ENCODE peak calls at places on chromosome 5, in nine cellular contexts. One of them, this sample, is unnamed.

GRCh38 chr5:38420246-38420645 is 136.2 kb downstream of the LIFR start:
- DNase-seq in MCF 10A: no peak
- DNase-seq in fibroblast of villous mesenchyme: no peak
- DNase-seq in glutamatergic neuron: no peak
- DNase-seq in AG09309: no peak
- DNase-seq in ovary: no peak
- DNase-seq in lower leg skin: no peak
- DNase-seq in heart right ventricle: no peak
- DNase-seq in HFF-Myc: no peak
- DNase-seq in this sample: no peak

GRCh38 chr5:168001311-168001710 is 290.1 kb upstream of the WWC1 start:
- DNase-seq in MCF 10A: no peak
- DNase-seq in fibroblast of villous mesenchyme: no peak
- DNase-seq in glutamatergic neuron: no peak
- DNase-seq in AG09309: no peak
- DNase-seq in ovary: no peak
- DNase-seq in lower leg skin: no peak
- DNase-seq in heart right ventricle: no peak
- DNase-seq in HFF-Myc: no peak
- DNase-seq in this sample: no peak

GRCh38 chr5:134125195-134126015 is 10.9 kb downstream of the TCF7 start:
- DNase-seq in MCF 10A: peak; percentile 92
- DNase-seq in fibroblast of villous mesenchyme: peak; percentile 75
- DNase-seq in glutamatergic neuron: no peak
- DNase-seq in AG09309: peak; percentile 92
- DNase-seq in ovary: peak; percentile 69
- DNase-seq in lower leg skin: no peak
- DNase-seq in heart right ventricle: no peak
- DNase-seq in HFF-Myc: peak; percentile 87
- DNase-seq in this sample: no peak

GRCh38 chr5:141909212-141909611 is 14.5 kb upstream of the DELE1 start:
- DNase-seq in MCF 10A: no peak
- DNase-seq in fibroblast of villous mesenchyme: no peak
- DNase-seq in glutamatergic neuron: no peak
- DNase-seq in AG09309: no peak
- DNase-seq in ovary: no peak
- DNase-seq in lower leg skin: peak; percentile 18
- DNase-seq in heart right ventricle: no peak
- DNase-seq in HFF-Myc: no peak
- DNase-seq in this sample: no peak

GRCh38 chr5:66209794-66210193 is 65.7 kb downstream of the SREK1 start:
- DNase-seq in MCF 10A: no peak
- DNase-seq in fibroblast of villous mesenchyme: no peak
- DNase-seq in glutamatergic neuron: no peak
- DNase-seq in AG09309: no peak
- DNase-seq in ovary: no peak
- DNase-seq in lower leg skin: no peak
- DNase-seq in heart right ventricle: no peak
- DNase-seq in HFF-Myc: no peak
- DNase-seq in this sample: no peak

GRCh38 chr5:169272731-169273401 is 28.1 kb downstream of the SLIT3 start:
- DNase-seq in MCF 10A: no peak
- DNase-seq in fibroblast of villous mesenchyme: no peak
- DNase-seq in glutamatergic neuron: peak; percentile 60
- DNase-seq in AG09309: no peak
- DNase-seq in ovary: no peak
- DNase-seq in lower leg skin: no peak
- DNase-seq in heart right ventricle: no peak
- DNase-seq in HFF-Myc: no peak
- DNase-seq in this sample: no peak

GRCh38 chr5:93890657-93891056 is 149.3 kb upstream of the POU5F2 start:
- DNase-seq in MCF 10A: no peak
- DNase-seq in fibroblast of villous mesenchyme: peak; percentile 8
- DNase-seq in glutamatergic neuron: no peak
- DNase-seq in AG09309: no peak
- DNase-seq in ovary: no peak
- DNase-seq in lower leg skin: no peak
- DNase-seq in heart right ventricle: no peak
- DNase-seq in HFF-Myc: no peak
- DNase-seq in this sample: no peak

GRCh38 chr5:94849324-94849723 is 230.9 kb downstream of the SLF1 start:
- DNase-seq in MCF 10A: no peak
- DNase-seq in fibroblast of villous mesenchyme: no peak
- DNase-seq in glutamatergic neuron: no peak
- DNase-seq in AG09309: no peak
- DNase-seq in ovary: no peak
- DNase-seq in lower leg skin: no peak
- DNase-seq in heart right ventricle: no peak
- DNase-seq in HFF-Myc: no peak
- DNase-seq in this sample: no peak

GRCh38 chr5:21802869-21803490 is 1050.2 kb downstream of the CDH12 start:
- DNase-seq in MCF 10A: peak; percentile 45
- DNase-seq in fibroblast of villous mesenchyme: peak; percentile 11
- DNase-seq in glutamatergic neuron: no peak
- DNase-seq in AG09309: no peak
- DNase-seq in ovary: no peak
- DNase-seq in lower leg skin: no peak
- DNase-seq in heart right ventricle: no peak
- DNase-seq in HFF-Myc: no peak
- DNase-seq in this sample: no peak

GRCh38 chr5:111404270-111404769 is 108.0 kb downstream of the STARD4 start:
- DNase-seq in MCF 10A: no peak
- DNase-seq in fibroblast of villous mesenchyme: peak; percentile 16
- DNase-seq in glutamatergic neuron: no peak
- DNase-seq in AG09309: no peak
- DNase-seq in ovary: no peak
- DNase-seq in lower leg skin: no peak
- DNase-seq in heart right ventricle: no peak
- DNase-seq in HFF-Myc: no peak
- DNase-seq in this sample: no peak

GRCh38 chr5:168288349-168289245 is 2.8 kb upstream of the WWC1 start:
- DNase-seq in MCF 10A: peak; percentile 83
- DNase-seq in fibroblast of villous mesenchyme: no peak
- DNase-seq in glutamatergic neuron: no peak
- DNase-seq in AG09309: no peak
- DNase-seq in ovary: no peak
- DNase-seq in lower leg skin: no peak
- DNase-seq in heart right ventricle: no peak
- DNase-seq in HFF-Myc: no peak
- DNase-seq in this sample: no peak

GRCh38 chr5:10745133-10745532 is 15.9 kb downstream of the DAP start:
- DNase-seq in MCF 10A: no peak
- DNase-seq in fibroblast of villous mesenchyme: peak; percentile 85
- DNase-seq in glutamatergic neuron: no peak
- DNase-seq in AG09309: no peak
- DNase-seq in ovary: no peak
- DNase-seq in lower leg skin: no peak
- DNase-seq in heart right ventricle: no peak
- DNase-seq in HFF-Myc: no peak
- DNase-seq in this sample: no peak

GRCh38 chr5:28685794-28686193 is 1647.4 kb upstream of the CDH9 start:
- DNase-seq in MCF 10A: no peak
- DNase-seq in fibroblast of villous mesenchyme: no peak
- DNase-seq in glutamatergic neuron: no peak
- DNase-seq in AG09309: no peak
- DNase-seq in ovary: no peak
- DNase-seq in lower leg skin: no peak
- DNase-seq in heart right ventricle: no peak
- DNase-seq in HFF-Myc: no peak
- DNase-seq in this sample: no peak

DNA sequence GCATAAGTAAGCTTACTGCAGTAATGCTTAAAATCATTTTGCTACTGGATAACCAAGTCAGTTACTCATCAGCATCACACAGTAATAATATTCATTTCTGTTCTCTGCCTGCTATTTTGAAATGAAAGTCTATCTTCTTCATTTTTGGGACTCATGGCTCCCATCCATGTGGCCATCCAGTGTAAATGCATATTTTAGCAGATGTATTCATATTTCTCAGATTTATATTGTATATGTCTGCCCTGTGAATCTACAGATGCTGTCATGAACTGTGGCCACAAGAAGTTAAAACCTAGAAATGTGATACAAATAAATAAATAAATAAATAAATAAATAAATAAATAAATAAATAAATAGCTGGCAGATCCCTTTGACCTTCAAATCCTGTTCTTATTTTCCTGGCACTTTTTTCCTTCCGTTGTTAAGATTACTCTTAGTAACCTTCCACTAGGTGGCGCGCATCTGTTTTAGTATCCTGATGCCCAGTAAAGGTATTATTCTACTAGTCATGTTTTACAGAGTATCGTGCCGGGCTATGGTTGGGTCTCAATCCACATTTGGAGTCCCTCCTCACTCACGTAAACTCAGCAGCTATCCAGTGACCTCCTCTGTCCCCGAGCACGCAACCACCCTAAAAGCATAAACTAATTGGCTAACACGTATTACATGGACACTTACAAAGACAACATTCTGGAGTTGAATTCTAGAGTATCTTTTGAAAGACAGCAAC is 79.2 kb upstream of the IL7R start:
- DNase-seq in MCF 10A: peak; percentile 87
- DNase-seq in fibroblast of villous mesenchyme: peak; percentile 87
- DNase-seq in glutamatergic neuron: peak; percentile 66
- DNase-seq in AG09309: peak; percentile 66
- DNase-seq in ovary: peak; percentile 60
- DNase-seq in lower leg skin: peak; percentile 87
- DNase-seq in heart right ventricle: no peak
- DNase-seq in HFF-Myc: peak; percentile 52
- DNase-seq in this sample: no peak
- TF ChIP-seq CTCF in MCF 10A: peak; percentile 47
- TF ChIP-seq CTCF in fibroblast of villous mesenchyme: peak; percentile 67
- TF ChIP-seq CTCF in glutamatergic neuron: peak; percentile 78
- TF ChIP-seq CTCF in AG09309: peak; percentile 55
- TF ChIP-seq CTCF in ovary: peak; percentile 27
- TF ChIP-seq CTCF in lower leg skin: no peak
- TF ChIP-seq CTCF in heart right ventricle: peak; percentile 35
- TF ChIP-seq CTCF in HFF-Myc: peak; percentile 63
- TF ChIP-seq CTCF in this sample: peak; percentile 82

GRCh38 chr5:180639743-180640300 is 9.6 kb downstream of the FLT4 start:
- DNase-seq in MCF 10A: no peak
- DNase-seq in fibroblast of villous mesenchyme: no peak
- DNase-seq in glutamatergic neuron: peak; percentile 13
- DNase-seq in AG09309: no peak
- DNase-seq in ovary: peak; percentile 32
- DNase-seq in lower leg skin: peak; percentile 86
- DNase-seq in heart right ventricle: no peak
- DNase-seq in HFF-Myc: no peak
- DNase-seq in this sample: no peak
- TF ChIP-seq CTCF in MCF 10A: no peak
- TF ChIP-seq CTCF in fibroblast of villous mesenchyme: no peak
- TF ChIP-seq CTCF in glutamatergic neuron: no peak
- TF ChIP-seq CTCF in AG09309: no peak
- TF ChIP-seq CTCF in ovary: no peak
- TF ChIP-seq CTCF in lower leg skin: no peak
- TF ChIP-seq CTCF in heart right ventricle: no peak
- TF ChIP-seq CTCF in HFF-Myc: no peak
- TF ChIP-seq CTCF in this sample: no peak

GRCh38 chr5:115623632-115624031 is 2.2 kb downstream of the TMED7 start:
- DNase-seq in MCF 10A: no peak
- DNase-seq in fibroblast of villous mesenchyme: no peak
- DNase-seq in glutamatergic neuron: no peak
- DNase-seq in AG09309: no peak
- DNase-seq in ovary: no peak
- DNase-seq in lower leg skin: no peak
- DNase-seq in heart right ventricle: no peak
- DNase-seq in HFF-Myc: no peak
- DNase-seq in this sample: no peak

GRCh38 chr5:115624994-115625393 is 842 bp downstream of the TMED7 start:
- DNase-seq in MCF 10A: no peak
- DNase-seq in fibroblast of villous mesenchyme: no peak
- DNase-seq in glutamatergic neuron: no peak
- DNase-seq in AG09309: no peak
- DNase-seq in ovary: no peak
- DNase-seq in lower leg skin: no peak
- DNase-seq in heart right ventricle: no peak
- DNase-seq in HFF-Myc: no peak
- DNase-seq in this sample: no peak

GRCh38 chr5:115626444-115626823 is 598 bp upstream of the TMED7 start:
- DNase-seq in MCF 10A: no peak
- DNase-seq in fibroblast of villous mesenchyme: peak; percentile 78
- DNase-seq in glutamatergic neuron: no peak
- DNase-seq in AG09309: no peak
- DNase-seq in ovary: no peak
- DNase-seq in lower leg skin: no peak
- DNase-seq in heart right ventricle: no peak
- DNase-seq in HFF-Myc: no peak
- DNase-seq in this sample: no peak

GRCh38 chr5:115627295-115627825 is 1.5 kb upstream of the TMED7 start:
- DNase-seq in MCF 10A: no peak
- DNase-seq in fibroblast of villous mesenchyme: no peak
- DNase-seq in glutamatergic neuron: no peak
- DNase-seq in AG09309: no peak
- DNase-seq in ovary: no peak
- DNase-seq in lower leg skin: no peak
- DNase-seq in heart right ventricle: no peak
- DNase-seq in HFF-Myc: no peak
- DNase-seq in this sample: no peak

DNA sequence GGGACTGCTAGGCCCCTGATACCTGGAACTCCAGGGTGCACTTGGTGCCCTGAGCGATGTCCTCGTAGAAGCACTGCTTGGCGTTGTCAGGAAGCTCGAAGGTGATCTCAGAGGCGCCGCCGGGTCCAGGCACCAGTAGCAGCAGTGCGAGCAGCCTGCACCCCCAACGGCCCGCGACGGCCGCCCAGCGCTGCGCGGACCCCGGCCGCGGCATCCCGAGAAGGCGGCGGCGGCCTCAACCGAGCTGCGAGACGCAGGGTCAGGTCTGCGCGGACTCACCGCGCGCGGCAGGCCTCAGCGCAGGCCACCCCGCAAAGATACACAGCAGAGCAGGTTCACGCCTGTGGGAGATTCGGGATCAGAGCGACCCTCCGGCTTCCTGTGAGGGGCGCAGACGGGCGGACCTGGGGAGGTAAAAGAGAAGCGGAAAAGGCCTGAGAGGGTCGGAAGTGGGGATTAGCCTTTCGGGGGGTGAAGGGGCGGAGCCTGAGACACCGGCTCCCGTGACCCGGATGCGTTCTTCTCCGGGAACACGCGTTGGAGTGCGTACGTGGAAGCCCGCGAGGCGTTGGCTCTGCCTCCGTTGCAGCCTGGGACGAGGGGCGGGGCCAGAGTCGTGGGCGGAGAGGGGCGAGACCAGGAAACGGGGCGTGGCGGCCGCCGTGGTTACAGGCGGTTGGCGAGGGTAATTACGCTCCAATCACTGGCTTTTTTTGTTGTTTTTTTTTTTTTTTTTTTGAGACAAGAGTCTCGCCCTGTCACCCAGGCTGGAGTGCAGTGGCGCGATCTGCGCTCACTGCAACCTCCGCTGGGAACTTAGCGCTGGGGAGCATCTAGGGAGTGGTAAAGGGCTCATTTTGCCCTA is at the start of gene TMED7:
- DNase-seq in MCF 10A: peak; percentile 98
- DNase-seq in fibroblast of villous mesenchyme: peak; percentile 99
- DNase-seq in glutamatergic neuron: peak; percentile 99
- DNase-seq in AG09309: peak; percentile 87
- DNase-seq in ovary: peak; percentile 100
- DNase-seq in lower leg skin: peak; percentile 100
- DNase-seq in heart right ventricle: peak; percentile 100
- DNase-seq in HFF-Myc: peak; percentile 92
- DNase-seq in this sample: peak; percentile 98
- TF ChIP-seq CTCF in MCF 10A: no peak
- TF ChIP-seq CTCF in fibroblast of villous mesenchyme: no peak
- TF ChIP-seq CTCF in glutamatergic neuron: no peak
- TF ChIP-seq CTCF in AG09309: no peak
- TF ChIP-seq CTCF in ovary: peak; percentile 12
- TF ChIP-seq CTCF in lower leg skin: no peak
- TF ChIP-seq CTCF in heart right ventricle: no peak
- TF ChIP-seq CTCF in HFF-Myc: no peak
- TF ChIP-seq CTCF in this sample: peak; percentile 36

GRCh38 chr5:68662804-68663307 is 431.0 kb upstream of the SLC30A5 start:
- DNase-seq in MCF 10A: no peak
- DNase-seq in fibroblast of villous mesenchyme: no peak
- DNase-seq in glutamatergic neuron: no peak
- DNase-seq in AG09309: no peak
- DNase-seq in ovary: no peak
- DNase-seq in lower leg skin: no peak
- DNase-seq in heart right ventricle: no peak
- DNase-seq in HFF-Myc: no peak
- DNase-seq in this sample: no peak
- TF ChIP-seq CTCF in MCF 10A: no peak
- TF ChIP-seq CTCF in fibroblast of villous mesenchyme: no peak
- TF ChIP-seq CTCF in glutamatergic neuron: no peak
- TF ChIP-seq CTCF in AG09309: no peak
- TF ChIP-seq CTCF in ovary: no peak
- TF ChIP-seq CTCF in lower leg skin: no peak
- TF ChIP-seq CTCF in heart right ventricle: no peak
- TF ChIP-seq CTCF in HFF-Myc: no peak
- TF ChIP-seq CTCF in this sample: no peak